ENCODE peak calls at places on chromosomes 12 and 14, in nine cellular contexts. O is stimulated activated CD8-positive, alpha-beta memory T cell treated with anti-CD3 and anti-CD28 coated beads, Interleukin-2, amount 100 ng/mL, for 1 hour; W is NB4; S is BE2C; X is Karpas-422; D is GM23248; G is NCI-H2171 treated with DMSO at 0.1 percent for 48 hours; K is H7; A is GF-D8. Q is an unnamed sample.

GRCh38 chr14:35875296-35875695 is 49.2 kb downstream of the BRMS1L start:
- DNase-seq in O (no peak), W (no peak), S (peak; percentile 16), X (no peak), D (no peak), G (no peak), K (no peak), A (no peak), Q (no peak)

GRCh38 chr12:67320614-67321305 is 51.6 kb downstream of the CAND1 start:
- DNase-seq in O (no peak), W (no peak), S (no peak), X (no peak), D (peak; percentile 10), G (no peak), K (no peak), A (no peak), Q (no peak)

GRCh38 chr14:49975286-49975685 is 82.4 kb downstream of the ARF6 start:
- DNase-seq in O (no peak), W (no peak), S (no peak), X (no peak), D (peak; percentile 95), G (no peak), K (no peak), A (no peak), Q (no peak)

GRCh38 chr14:59438148-59438766 is 26.9 kb downstream of the GPR135 start:
- DNase-seq in O (no peak), W (peak; percentile 41), S (no peak), X (no peak), D (peak; percentile 75), G (no peak), K (no peak), A (no peak), Q (no peak)

GRCh38 chr12:111180830-111181726 is 187.8 kb downstream of the PHETA1 start:
- DNase-seq in O (no peak), W (peak; percentile 97), S (peak; percentile 96), X (no peak), D (peak; percentile 21), G (peak; percentile 95), K (no peak), A (peak; percentile 96), Q (peak; percentile 95)

GRCh38 chr14:94636744-94637412 is 24.7 kb downstream of the SERPINA3 start:
- DNase-seq in O (no peak), W (peak; percentile 19), S (no peak), X (peak; percentile 58), D (peak; percentile 23), G (no peak), K (no peak), A (no peak), Q (peak; percentile 10)

GRCh38 chr12:132462778-132463177 is 27.2 kb upstream of the FBRSL1 start:
- DNase-seq in O (no peak), W (no peak), S (no peak), X (no peak), D (no peak), G (no peak), K (no peak), A (no peak), Q (no peak)

GRCh38 chr14:100605230-100605629 is 18.0 kb upstream of the BEGAIN start:
- DNase-seq in O (no peak), W (no peak), S (no peak), X (no peak), D (no peak), G (no peak), K (peak; percentile 41), A (no peak), Q (no peak)

GRCh38 chr14:104140463-104141331 is 2.3 kb downstream of the KIF26A start:
- DNase-seq in O (no peak), W (no peak), S (peak; percentile 10), X (no peak), D (no peak), G (no peak), K (peak; percentile 61), A (no peak), Q (no peak)

GRCh38 chr12:53053223-53054111 is 3.6 kb downstream of the TNS2 start:
- DNase-seq in O (no peak), W (peak; percentile 52), S (no peak), X (peak; percentile 67), D (peak; percentile 63), G (peak; percentile 88), K (peak; percentile 88), A (no peak), Q (peak; percentile 60)

GRCh38 chr12:121089031-121089812 is 43.5 kb upstream of the P2RX7 start:
- DNase-seq in O (no peak), W (no peak), S (no peak), X (peak; percentile 53), D (no peak), G (no peak), K (peak; percentile 54), A (no peak), Q (no peak)

GRCh38 chr14:74140374-74140850 is 55.7 kb downstream of the LIN52 start:
- DNase-seq in O (no peak), W (peak; percentile 50), S (peak; percentile 80), X (peak; percentile 97), D (peak; percentile 2), G (peak; percentile 98), K (no peak), A (no peak), Q (peak; percentile 98)

GRCh38 chr14:23307687-23308644 is 1.3 kb downstream of the BCL2L2 start:
- DNase-seq in O (no peak), W (no peak), S (no peak), X (no peak), D (peak; percentile 60), G (no peak), K (no peak), A (no peak), Q (no peak)

GRCh38 chr14:76760331-76761197 is 704 bp upstream of the VASH1 start:
- DNase-seq in O (no peak), W (no peak), S (no peak), X (no peak), D (no peak), G (no peak), K (peak; percentile 37), A (no peak), Q (no peak)

GRCh38 chr12:85920324-85920947 is 46.3 kb downstream of the NTS start:
- DNase-seq in O (no peak), W (peak; percentile 42), S (no peak), X (peak; percentile 75), D (peak; percentile 45), G (peak; percentile 32), K (peak; percentile 18), A (no peak), Q (peak; percentile 55)

GRCh38 chr12:117294206-117294605 is 67.2 kb downstream of the NOS1 start:
- DNase-seq in O (no peak), W (peak; percentile 26), S (no peak), X (peak; percentile 49), D (no peak), G (peak; percentile 98), K (peak; percentile 68), A (no peak), Q (peak; percentile 92)